ENCODE peak calls at places on chromosomes 13 and 19, in nine cellular contexts. O is prostate gland; C is cardiac muscle cell; K is effector memory CD4-positive, alpha-beta T cell; G is body of pancreas; V is pancreas; R is GM23248; X is thoracic aorta; B is heart right ventricle. T is an unnamed sample. For H3K27me3, the result is how much of the 10 kb centered on the place peaks cover.

GRCh38 chr19:1295169-1296012 is 9.7 kb downstream of the EFNA2 start:
- DNase-seq in R (peak), K (peak), V (peak), O (no peak), G (no peak), B (no peak), X (no peak), C (peak), T (no peak)

GRCh38 chr13:31207630-31208549 is 8.1 kb downstream of the B3GLCT start:
- DNase-seq in K (no peak), R (peak), G (no peak), C (peak), O (no peak), X (no peak), B (peak), V (no peak), T (peak)

GRCh38 chr13:30112602-30113435 is 194.5 kb downstream of the KATNAL1 start:
- DNase-seq in X (no peak), V (peak), O (peak), B (peak), C (peak), G (peak), R (peak), K (peak), T (peak)

GRCh38 chr13:113804703-113805430 is 45.8 kb downstream of the TMEM255B start:
- DNase-seq in R (no peak), C (no peak), V (peak), O (no peak), B (no peak), X (no peak), K (no peak), G (no peak), T (no peak)

GRCh38 chr13:83297591-83298305 is 584.5 kb downstream of the SLITRK1 start:
- DNase-seq in K (no peak), X (no peak), C (peak), B (no peak), O (no peak), V (no peak), G (no peak), R (peak), T (no peak)

GRCh38 chr19:16442386-16443276 is 29.1 kb downstream of the EPS15L1 start:
- DNase-seq in G (peak), B (peak), K (no peak), X (no peak), C (no peak), R (no peak), V (peak), O (no peak), T (no peak)

GRCh38 chr13:60627071-60627686 is 230.2 kb downstream of the TDRD3 start:
- DNase-seq in X (no peak), R (peak), V (no peak), B (peak), O (no peak), C (peak), K (no peak), G (no peak), T (peak)

GRCh38 chr13:73429691-73430090 is 370.9 kb downstream of the KLF5 start:
- DNase-seq in G (no peak), V (no peak), O (peak), R (peak), X (no peak), K (no peak), B (no peak), C (peak), T (no peak)

GRCh38 chr13:48858523-48858922 is 117.2 kb upstream of the FNDC3A start:
- DNase-seq in V (no peak), B (no peak), R (no peak), G (no peak), K (no peak), X (no peak), O (no peak), C (no peak), T (no peak)

GRCh38 chr13:43085545-43085944 is 62.2 kb downstream of the DNAJC15 start:
- DNase-seq in C (peak), O (no peak), V (no peak), X (no peak), G (no peak), B (no peak), R (peak), K (no peak), T (peak)

GRCh38 chr19:34996978-34997640 is 3.0 kb upstream of the GRAMD1A start:
- DNase-seq in C (peak), V (peak), R (no peak), G (no peak), O (no peak), B (no peak), K (no peak), X (no peak), T (no peak)

GRCh38 chr13:109998808-109999528 is 212.6 kb upstream of the IRS2 start:
- DNase-seq in V (no peak), K (no peak), G (no peak), B (no peak), X (no peak), O (no peak), R (peak), C (peak), T (no peak)

GRCh38 chr19:383922-384800 is 24.8 kb downstream of the C2CD4C start:
- DNase-seq in K (no peak), G (peak), R (peak), V (no peak), X (no peak), C (peak), B (no peak), O (no peak), T (no peak)

GRCh38 chr19:7645656-7646425 is 8.9 kb downstream of the STXBP2 start:
- DNase-seq in K (no peak), C (no peak), G (no peak), O (no peak), R (no peak), X (no peak), B (no peak), V (no peak), T (no peak)

GRCh38 chr13:113220141-113220598 is 10.8 kb downstream of the CUL4A start:
- DNase-seq in C (no peak), K (no peak), R (no peak), X (no peak), O (no peak), V (no peak), B (no peak), G (peak), T (no peak)

GRCh38 chr13:114038211-114038613 is 64.3 kb upstream of the C13orf46 start:
- DNase-seq in G (no peak), O (no peak), C (no peak), K (no peak), V (peak), R (peak), X (no peak), B (peak), T (peak)

GRCh38 chr19:28489126-28489660 is 723.8 kb downstream of the UQCRFS1 start:
- DNase-seq in C (no peak), X (no peak), R (no peak), V (no peak), G (no peak), O (no peak), K (no peak), B (no peak), T (no peak)

GRCh38 chr13:91144054-91144453 is 203.4 kb upstream of the MIR17HG start:
- DNase-seq in C (no peak), R (no peak), O (no peak), K (no peak), X (no peak), G (no peak), B (no peak), V (no peak), T (peak)

GRCh38 chr13:77047649-77048343 is 20.8 kb upstream of the FBXL3 start:
- DNase-seq in R (no peak), V (no peak), X (no peak), O (no peak), B (no peak), C (no peak), G (no peak), K (no peak), T (no peak)

GRCh38 chr19:8161135-8161646 is 11.8 kb upstream of the FBN3 start:
- DNase-seq in B (no peak), R (no peak), G (peak), C (peak), K (no peak), O (no peak), X (no peak), V (peak), T (peak)

GRCh38 chr19:17610384-17610783 is 54.9 kb downstream of the COLGALT1 start:
- DNase-seq in G (no peak), R (peak), B (no peak), X (no peak), C (peak), O (no peak), K (no peak), V (no peak), T (peak)

GRCh38 chr19:2081873-2082810 is 14.0 kb downstream of the MOB3A start:
- DNase-seq in R (no peak), K (peak), V (no peak), X (no peak), B (no peak), C (no peak), O (no peak), G (no peak), T (no peak)

GRCh38 chr19:46137915-46138473 is 10.0 kb upstream of the IGFL2 start:
- DNase-seq in R (no peak), B (no peak), K (no peak), G (no peak), V (no peak), O (no peak), X (no peak), C (no peak), T (no peak)

GRCh38 chr13:94556646-94557045 is 39.3 kb downstream of the TGDS start:
- DNase-seq in G (no peak), R (no peak), B (no peak), X (no peak), C (peak), V (no peak), K (no peak), O (no peak), T (no peak)

GRCh38 chr13:64234255-64234654 is 2818.6 kb upstream of the PCDH20 start:
- DNase-seq in R (no peak), V (no peak), K (no peak), G (no peak), B (no peak), O (no peak), C (peak), X (no peak), T (no peak)

GRCh38 chr13:110528911-110529310 is 32.6 kb downstream of the RAB20 start:
- DNase-seq in C (no peak), O (no peak), X (no peak), V (no peak), B (no peak), R (no peak), K (no peak), G (no peak), T (peak)

GRCh38 chr19:11451327-11451941 is 16.0 kb downstream of the PRKCSH start:
- DNase-seq in K (no peak), O (no peak), B (no peak), R (no peak), V (no peak), X (no peak), C (no peak), G (no peak), T (no peak)

GRCh38 chr19:6765738-6766356 is 1.4 kb downstream of the SH2D3A start:
- DNase-seq in O (peak), X (no peak), G (peak), B (no peak), C (no peak), R (no peak), K (no peak), V (peak), T (no peak)

GRCh38 chr13:111908391-111908790 is 158.6 kb upstream of the SOX1 start:
- DNase-seq in G (no peak), B (no peak), C (no peak), O (no peak), R (no peak), K (no peak), X (no peak), V (no peak), T (no peak)

GRCh38 chr19:30671622-30672051 is 299.5 kb downstream of the ZNF536 start:
- DNase-seq in O (no peak), R (no peak), C (peak), X (no peak), B (peak), K (no peak), G (peak), V (no peak), T (peak)

GRCh38 chr13:30133976-30134375 is 173.4 kb downstream of the KATNAL1 start:
- DNase-seq in R (peak), O (no peak), B (no peak), V (no peak), X (no peak), C (no peak), G (no peak), K (no peak), T (no peak)

GRCh38 chr13:32116210-32116609 is 84.6 kb downstream of the FRY start:
- DNase-seq in R (no peak), B (no peak), C (peak), O (no peak), X (no peak), K (no peak), V (no peak), G (no peak), T (no peak)

GRCh38 chr13:59891053-59891452 is 272.7 kb downstream of the DIAPH3 start:
- DNase-seq in R (peak), G (no peak), C (no peak), B (no peak), O (no peak), X (no peak), V (no peak), K (no peak), T (no peak)

GRCh38 chr13:80604094-80604493 is 263.2 kb upstream of the SPRY2 start:
- DNase-seq in C (peak), X (no peak), B (peak), O (no peak), R (no peak), K (no peak), V (no peak), G (no peak), T (no peak)

GRCh38 chr13:28337196-28338045 is 157.5 kb downstream of the FLT1 start:
- DNase-seq in X (no peak), G (no peak), O (no peak), B (peak), V (no peak), C (peak), R (peak), K (no peak), T (peak)

GRCh38 chr19:5103061-5103701 is 134.3 kb downstream of the KDM4B start:
- DNase-seq in C (peak), X (no peak), O (peak), K (no peak), G (peak), V (peak), B (peak), R (peak), T (peak)

GRCh38 chr19:17404621-17405249 is 695 bp downstream of the BST2 start:
- DNase-seq in O (no peak), K (no peak), V (no peak), X (no peak), C (no peak), B (no peak), G (no peak), R (no peak), T (no peak)

GRCh38 chr13:47218611-47219010 is 321.8 kb upstream of the HTR2A start:
- DNase-seq in B (no peak), C (no peak), K (no peak), G (no peak), O (no peak), R (no peak), X (no peak), V (no peak), T (no peak)

GRCh38 chr19:12801466-12802266 is at the start of the genes PRDX2 and THSD8:
- DNase-seq in C (peak), O (peak), V (peak), B (peak), G (peak), X (no peak), K (peak), R (peak), T (peak)
- H3K27ac ChIP-seq in C (peak), O (peak), V (peak), B (peak), G (peak), X (peak), K (peak), R (no peak), T (no peak)

DNA sequence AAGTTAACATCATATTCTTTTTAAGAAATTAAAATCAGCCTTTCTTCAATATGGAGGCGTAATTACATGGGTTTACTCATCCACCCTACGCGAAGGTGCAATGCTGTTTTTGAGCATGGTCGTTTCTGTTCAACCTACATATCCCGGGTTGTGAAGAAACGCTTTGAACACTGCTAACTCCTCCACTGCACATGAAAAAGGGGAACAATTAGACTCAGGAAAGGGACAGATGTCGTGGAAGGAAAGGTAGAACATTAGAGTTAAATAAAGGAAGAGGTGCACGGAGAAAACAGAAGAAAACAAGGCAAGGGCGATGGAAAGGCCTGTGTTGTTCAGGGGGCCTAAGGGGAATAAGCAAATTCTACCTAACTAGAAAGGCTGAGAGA is 4.1 kb downstream of the ZIC5 start:
- DNase-seq in O (no peak), K (no peak), C (no peak), G (no peak), B (no peak), X (no peak), R (no peak), V (no peak), T (no peak)
- H3K4me3 ChIP-seq in O (no peak), K (no peak), C (peak), G (no peak), B (no peak), X (no peak), R (no peak), V (no peak), T (no peak)

GRCh38 chr19:49017666-49018351 is 918 bp upstream of the LHB start:
- DNase-seq in X (no peak), C (peak), V (peak), B (peak), R (peak), K (peak), G (peak), O (no peak), T (peak)

GRCh38 chr19:49020931-49021895 is 2.9 kb downstream of the CGB3 start:
- DNase-seq in G (no peak), O (no peak), X (no peak), C (no peak), K (no peak), V (no peak), R (peak), B (no peak), T (no peak)

GRCh38 chr19:49017041-49017665 is at the start of gene LHB:
- DNase-seq in O (no peak), C (no peak), R (no peak), B (no peak), K (no peak), G (no peak), X (no peak), V (no peak), T (no peak)

GRCh38 chr19:49020342-49020741 is 3.5 kb upstream of the LHB start:
- DNase-seq in K (no peak), B (no peak), C (no peak), O (no peak), G (peak), R (no peak), V (peak), X (no peak), T (no peak)

GRCh38 chr19:49019242-49019932 is 2.5 kb upstream of the LHB start:
- DNase-seq in K (peak), R (peak), X (no peak), V (peak), C (peak), G (peak), O (peak), B (peak), T (peak)
- H3K27me3 ChIP-seq in K (under half), R (under half), X (under half), V (under half), C (under half), G (under half), O (under half), B (under half), T (under half)

DNA sequence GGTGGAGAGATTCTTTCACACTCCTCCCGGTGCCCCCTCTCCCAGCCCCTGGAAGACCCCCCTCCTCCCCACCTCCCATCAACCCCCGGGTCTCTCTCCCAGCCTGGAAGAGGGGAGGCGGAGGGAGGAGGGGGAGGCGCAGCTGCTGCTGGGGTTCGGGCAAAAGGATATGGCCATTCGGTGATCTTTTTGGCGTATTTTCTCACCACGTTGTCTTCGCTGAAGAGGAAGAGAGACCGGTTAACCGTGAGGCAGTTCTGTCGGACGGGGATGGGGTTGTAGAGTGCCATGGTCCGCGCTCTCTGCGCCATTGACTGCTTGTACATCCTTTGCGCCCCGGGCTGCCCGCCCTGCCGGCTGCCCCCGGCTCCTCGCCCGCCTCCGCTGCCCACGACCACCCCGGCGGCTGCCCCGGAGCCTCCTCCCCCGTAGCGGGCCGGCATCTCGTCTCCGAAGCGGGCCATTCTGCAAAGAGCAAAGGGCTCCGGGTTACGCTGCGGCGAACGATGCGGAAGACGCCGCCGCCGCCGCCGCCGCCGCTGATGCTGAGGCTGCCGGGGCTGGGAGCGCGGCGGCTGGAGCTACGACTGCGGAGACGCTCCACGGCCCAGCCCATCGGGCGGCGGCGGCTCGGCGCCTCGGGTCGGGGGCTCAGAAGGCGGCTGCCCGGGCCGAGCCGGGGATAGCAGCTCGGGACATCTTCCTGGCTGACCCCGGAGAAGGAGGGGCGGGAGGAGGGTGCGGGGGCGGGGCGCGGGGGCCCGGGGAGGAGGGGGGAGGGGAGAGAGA is at the start of gene CACNA1A:
- DNase-seq in G (no peak), K (no peak), C (peak), V (no peak), X (no peak), B (no peak), O (no peak), R (peak), T (no peak)
- H3K27ac ChIP-seq in G (no peak), K (no peak), C (no peak), V (no peak), X (no peak), B (no peak), O (no peak), R (no peak), T (no peak)

T was measured in SJCRH30.